ENCODE peak calls at places on chromosomes 5 and 9, in ten cellular contexts. One of them, this sample, is unnamed.

GRCh38 chr9:37034320-37034937 is 361 bp upstream of the PAX5 start:
- DNase-seq in left colon: peak
- DNase-seq in D341Med: no peak
- DNase-seq in T1000: peak
- DNase-seq in activated CD4-positive, alpha-beta T cell treated with anti-CD3 and anti-CD28 coated beads, Interleukin-2, amount 50 U/mL, for 24 hours: no peak
- DNase-seq in activated T-helper 2 cell treated with anti-CD3 and anti-CD28 coated beads, Interferon-gamma antibody, Interleukin-2, Interleukin-4, amounts not matched to agents 10 μg/mL and 5 μg/mL and 100 μg/mL, durations not matched to agents 14 hours and 24 hours and 36 hours: no peak
- DNase-seq in stimulated activated naive CD8-positive, alpha-beta T cell treated with anti-CD3 and anti-CD28 coated beads, Interleukin-15, amount 100 ng/mL, for 72 hours: peak
- DNase-seq in LNCaP clone FGC: no peak
- DNase-seq in stimulated activated CD8-positive, alpha-beta memory T cell treated with anti-CD3 and anti-CD28 coated beads, Interleukin-2, amount 100 ng/mL, for 1 hour: no peak
- DNase-seq in caudate nucleus: no peak
- DNase-seq in this sample: no peak

GRCh38 chr9:110114086-110114887 is 93.7 kb downstream of the C9orf152 start:
- DNase-seq in left colon: no peak
- DNase-seq in D341Med: no peak
- DNase-seq in T1000: no peak
- DNase-seq in activated CD4-positive, alpha-beta T cell treated with anti-CD3 and anti-CD28 coated beads, Interleukin-2, amount 50 U/mL, for 24 hours: no peak
- DNase-seq in activated T-helper 2 cell treated with anti-CD3 and anti-CD28 coated beads, Interferon-gamma antibody, Interleukin-2, Interleukin-4, amounts not matched to agents 10 μg/mL and 5 μg/mL and 100 μg/mL, durations not matched to agents 14 hours and 24 hours and 36 hours: no peak
- DNase-seq in stimulated activated naive CD8-positive, alpha-beta T cell treated with anti-CD3 and anti-CD28 coated beads, Interleukin-15, amount 100 ng/mL, for 72 hours: no peak
- DNase-seq in LNCaP clone FGC: no peak
- DNase-seq in stimulated activated CD8-positive, alpha-beta memory T cell treated with anti-CD3 and anti-CD28 coated beads, Interleukin-2, amount 100 ng/mL, for 1 hour: no peak
- DNase-seq in caudate nucleus: no peak
- DNase-seq in this sample: no peak

GRCh38 chr9:87567047-87567446 is 69.4 kb downstream of the DAPK1 start:
- DNase-seq in left colon: no peak
- DNase-seq in D341Med: no peak
- DNase-seq in T1000: no peak
- DNase-seq in activated CD4-positive, alpha-beta T cell treated with anti-CD3 and anti-CD28 coated beads, Interleukin-2, amount 50 U/mL, for 24 hours: no peak
- DNase-seq in activated T-helper 2 cell treated with anti-CD3 and anti-CD28 coated beads, Interferon-gamma antibody, Interleukin-2, Interleukin-4, amounts not matched to agents 10 μg/mL and 5 μg/mL and 100 μg/mL, durations not matched to agents 14 hours and 24 hours and 36 hours: no peak
- DNase-seq in stimulated activated naive CD8-positive, alpha-beta T cell treated with anti-CD3 and anti-CD28 coated beads, Interleukin-15, amount 100 ng/mL, for 72 hours: no peak
- DNase-seq in LNCaP clone FGC: no peak
- DNase-seq in stimulated activated CD8-positive, alpha-beta memory T cell treated with anti-CD3 and anti-CD28 coated beads, Interleukin-2, amount 100 ng/mL, for 1 hour: no peak
- DNase-seq in caudate nucleus: no peak
- DNase-seq in this sample: no peak

GRCh38 chr9:99785010-99785590 is 36.6 kb upstream of the NR4A3 start:
- DNase-seq in left colon: no peak
- DNase-seq in D341Med: no peak
- DNase-seq in T1000: no peak
- DNase-seq in activated CD4-positive, alpha-beta T cell treated with anti-CD3 and anti-CD28 coated beads, Interleukin-2, amount 50 U/mL, for 24 hours: no peak
- DNase-seq in activated T-helper 2 cell treated with anti-CD3 and anti-CD28 coated beads, Interferon-gamma antibody, Interleukin-2, Interleukin-4, amounts not matched to agents 10 μg/mL and 5 μg/mL and 100 μg/mL, durations not matched to agents 14 hours and 24 hours and 36 hours: no peak
- DNase-seq in stimulated activated naive CD8-positive, alpha-beta T cell treated with anti-CD3 and anti-CD28 coated beads, Interleukin-15, amount 100 ng/mL, for 72 hours: no peak
- DNase-seq in LNCaP clone FGC: no peak
- DNase-seq in stimulated activated CD8-positive, alpha-beta memory T cell treated with anti-CD3 and anti-CD28 coated beads, Interleukin-2, amount 100 ng/mL, for 1 hour: no peak
- DNase-seq in caudate nucleus: no peak
- DNase-seq in this sample: no peak

GRCh38 chr9:95143591-95144561 is 173.6 kb downstream of the FANCC start:
- DNase-seq in left colon: peak
- DNase-seq in D341Med: no peak
- DNase-seq in T1000: no peak
- DNase-seq in activated CD4-positive, alpha-beta T cell treated with anti-CD3 and anti-CD28 coated beads, Interleukin-2, amount 50 U/mL, for 24 hours: no peak
- DNase-seq in activated T-helper 2 cell treated with anti-CD3 and anti-CD28 coated beads, Interferon-gamma antibody, Interleukin-2, Interleukin-4, amounts not matched to agents 10 μg/mL and 5 μg/mL and 100 μg/mL, durations not matched to agents 14 hours and 24 hours and 36 hours: no peak
- DNase-seq in stimulated activated naive CD8-positive, alpha-beta T cell treated with anti-CD3 and anti-CD28 coated beads, Interleukin-15, amount 100 ng/mL, for 72 hours: no peak
- DNase-seq in LNCaP clone FGC: no peak
- DNase-seq in stimulated activated CD8-positive, alpha-beta memory T cell treated with anti-CD3 and anti-CD28 coated beads, Interleukin-2, amount 100 ng/mL, for 1 hour: no peak
- DNase-seq in caudate nucleus: no peak
- DNase-seq in this sample: no peak

GRCh38 chr9:137436761-137437600 is 4.2 kb downstream of the ENTPD8 start:
- DNase-seq in left colon: peak
- DNase-seq in D341Med: no peak
- DNase-seq in T1000: no peak
- DNase-seq in activated CD4-positive, alpha-beta T cell treated with anti-CD3 and anti-CD28 coated beads, Interleukin-2, amount 50 U/mL, for 24 hours: no peak
- DNase-seq in activated T-helper 2 cell treated with anti-CD3 and anti-CD28 coated beads, Interferon-gamma antibody, Interleukin-2, Interleukin-4, amounts not matched to agents 10 μg/mL and 5 μg/mL and 100 μg/mL, durations not matched to agents 14 hours and 24 hours and 36 hours: no peak
- DNase-seq in stimulated activated naive CD8-positive, alpha-beta T cell treated with anti-CD3 and anti-CD28 coated beads, Interleukin-15, amount 100 ng/mL, for 72 hours: no peak
- DNase-seq in LNCaP clone FGC: no peak
- DNase-seq in stimulated activated CD8-positive, alpha-beta memory T cell treated with anti-CD3 and anti-CD28 coated beads, Interleukin-2, amount 100 ng/mL, for 1 hour: no peak
- DNase-seq in caudate nucleus: no peak
- DNase-seq in this sample: no peak

GRCh38 chr5:150245808-150246207 is 43.8 kb downstream of the CAMK2A start:
- DNase-seq in left colon: no peak
- DNase-seq in D341Med: no peak
- DNase-seq in T1000: no peak
- DNase-seq in activated CD4-positive, alpha-beta T cell treated with anti-CD3 and anti-CD28 coated beads, Interleukin-2, amount 50 U/mL, for 24 hours: no peak
- DNase-seq in activated T-helper 2 cell treated with anti-CD3 and anti-CD28 coated beads, Interferon-gamma antibody, Interleukin-2, Interleukin-4, amounts not matched to agents 10 μg/mL and 5 μg/mL and 100 μg/mL, durations not matched to agents 14 hours and 24 hours and 36 hours: no peak
- DNase-seq in stimulated activated naive CD8-positive, alpha-beta T cell treated with anti-CD3 and anti-CD28 coated beads, Interleukin-15, amount 100 ng/mL, for 72 hours: no peak
- DNase-seq in LNCaP clone FGC: no peak
- DNase-seq in stimulated activated CD8-positive, alpha-beta memory T cell treated with anti-CD3 and anti-CD28 coated beads, Interleukin-2, amount 100 ng/mL, for 1 hour: no peak
- DNase-seq in caudate nucleus: no peak
- DNase-seq in this sample: no peak

GRCh38 chr5:113274836-113275414 is 159.9 kb downstream of the TSSK1B start:
- DNase-seq in left colon: no peak
- DNase-seq in D341Med: no peak
- DNase-seq in T1000: no peak
- DNase-seq in activated CD4-positive, alpha-beta T cell treated with anti-CD3 and anti-CD28 coated beads, Interleukin-2, amount 50 U/mL, for 24 hours: no peak
- DNase-seq in activated T-helper 2 cell treated with anti-CD3 and anti-CD28 coated beads, Interferon-gamma antibody, Interleukin-2, Interleukin-4, amounts not matched to agents 10 μg/mL and 5 μg/mL and 100 μg/mL, durations not matched to agents 14 hours and 24 hours and 36 hours: no peak
- DNase-seq in stimulated activated naive CD8-positive, alpha-beta T cell treated with anti-CD3 and anti-CD28 coated beads, Interleukin-15, amount 100 ng/mL, for 72 hours: no peak
- DNase-seq in LNCaP clone FGC: no peak
- DNase-seq in stimulated activated CD8-positive, alpha-beta memory T cell treated with anti-CD3 and anti-CD28 coated beads, Interleukin-2, amount 100 ng/mL, for 1 hour: no peak
- DNase-seq in caudate nucleus: peak
- DNase-seq in this sample: no peak

GRCh38 chr5:78661044-78661443 is 12.5 kb upstream of the LHFPL2 start:
- DNase-seq in left colon: no peak
- DNase-seq in D341Med: no peak
- DNase-seq in T1000: no peak
- DNase-seq in activated CD4-positive, alpha-beta T cell treated with anti-CD3 and anti-CD28 coated beads, Interleukin-2, amount 50 U/mL, for 24 hours: no peak
- DNase-seq in activated T-helper 2 cell treated with anti-CD3 and anti-CD28 coated beads, Interferon-gamma antibody, Interleukin-2, Interleukin-4, amounts not matched to agents 10 μg/mL and 5 μg/mL and 100 μg/mL, durations not matched to agents 14 hours and 24 hours and 36 hours: no peak
- DNase-seq in stimulated activated naive CD8-positive, alpha-beta T cell treated with anti-CD3 and anti-CD28 coated beads, Interleukin-15, amount 100 ng/mL, for 72 hours: no peak
- DNase-seq in LNCaP clone FGC: no peak
- DNase-seq in stimulated activated CD8-positive, alpha-beta memory T cell treated with anti-CD3 and anti-CD28 coated beads, Interleukin-2, amount 100 ng/mL, for 1 hour: no peak
- DNase-seq in caudate nucleus: no peak
- DNase-seq in this sample: no peak

GRCh38 chr9:18743976-18744375 is 270.0 kb downstream of the ADAMTSL1 start:
- DNase-seq in left colon: no peak
- DNase-seq in D341Med: no peak
- DNase-seq in T1000: no peak
- DNase-seq in activated CD4-positive, alpha-beta T cell treated with anti-CD3 and anti-CD28 coated beads, Interleukin-2, amount 50 U/mL, for 24 hours: no peak
- DNase-seq in activated T-helper 2 cell treated with anti-CD3 and anti-CD28 coated beads, Interferon-gamma antibody, Interleukin-2, Interleukin-4, amounts not matched to agents 10 μg/mL and 5 μg/mL and 100 μg/mL, durations not matched to agents 14 hours and 24 hours and 36 hours: no peak
- DNase-seq in stimulated activated naive CD8-positive, alpha-beta T cell treated with anti-CD3 and anti-CD28 coated beads, Interleukin-15, amount 100 ng/mL, for 72 hours: no peak
- DNase-seq in LNCaP clone FGC: no peak
- DNase-seq in stimulated activated CD8-positive, alpha-beta memory T cell treated with anti-CD3 and anti-CD28 coated beads, Interleukin-2, amount 100 ng/mL, for 1 hour: no peak
- DNase-seq in caudate nucleus: no peak
- DNase-seq in this sample: no peak

GRCh38 chr5:119330367-119331183 is 25.2 kb upstream of the TNFAIP8 start:
- DNase-seq in left colon: no peak
- DNase-seq in D341Med: no peak
- DNase-seq in T1000: no peak
- DNase-seq in activated CD4-positive, alpha-beta T cell treated with anti-CD3 and anti-CD28 coated beads, Interleukin-2, amount 50 U/mL, for 24 hours: peak
- DNase-seq in activated T-helper 2 cell treated with anti-CD3 and anti-CD28 coated beads, Interferon-gamma antibody, Interleukin-2, Interleukin-4, amounts not matched to agents 10 μg/mL and 5 μg/mL and 100 μg/mL, durations not matched to agents 14 hours and 24 hours and 36 hours: peak
- DNase-seq in stimulated activated naive CD8-positive, alpha-beta T cell treated with anti-CD3 and anti-CD28 coated beads, Interleukin-15, amount 100 ng/mL, for 72 hours: peak
- DNase-seq in LNCaP clone FGC: no peak
- DNase-seq in stimulated activated CD8-positive, alpha-beta memory T cell treated with anti-CD3 and anti-CD28 coated beads, Interleukin-2, amount 100 ng/mL, for 1 hour: no peak
- DNase-seq in caudate nucleus: no peak
- DNase-seq in this sample: no peak

GRCh38 chr5:36600847-36601527 is 5.4 kb upstream of the SLC1A3 start:
- DNase-seq in left colon: no peak
- DNase-seq in D341Med: no peak
- DNase-seq in T1000: no peak
- DNase-seq in activated CD4-positive, alpha-beta T cell treated with anti-CD3 and anti-CD28 coated beads, Interleukin-2, amount 50 U/mL, for 24 hours: no peak
- DNase-seq in activated T-helper 2 cell treated with anti-CD3 and anti-CD28 coated beads, Interferon-gamma antibody, Interleukin-2, Interleukin-4, amounts not matched to agents 10 μg/mL and 5 μg/mL and 100 μg/mL, durations not matched to agents 14 hours and 24 hours and 36 hours: no peak
- DNase-seq in stimulated activated naive CD8-positive, alpha-beta T cell treated with anti-CD3 and anti-CD28 coated beads, Interleukin-15, amount 100 ng/mL, for 72 hours: no peak
- DNase-seq in LNCaP clone FGC: no peak
- DNase-seq in stimulated activated CD8-positive, alpha-beta memory T cell treated with anti-CD3 and anti-CD28 coated beads, Interleukin-2, amount 100 ng/mL, for 1 hour: no peak
- DNase-seq in caudate nucleus: no peak
- DNase-seq in this sample: no peak

GRCh38 chr5:1090538-1090937 is 21.3 kb downstream of the SLC12A7 start:
- DNase-seq in left colon: no peak
- DNase-seq in D341Med: no peak
- DNase-seq in T1000: no peak
- DNase-seq in activated CD4-positive, alpha-beta T cell treated with anti-CD3 and anti-CD28 coated beads, Interleukin-2, amount 50 U/mL, for 24 hours: no peak
- DNase-seq in activated T-helper 2 cell treated with anti-CD3 and anti-CD28 coated beads, Interferon-gamma antibody, Interleukin-2, Interleukin-4, amounts not matched to agents 10 μg/mL and 5 μg/mL and 100 μg/mL, durations not matched to agents 14 hours and 24 hours and 36 hours: no peak
- DNase-seq in stimulated activated naive CD8-positive, alpha-beta T cell treated with anti-CD3 and anti-CD28 coated beads, Interleukin-15, amount 100 ng/mL, for 72 hours: no peak
- DNase-seq in LNCaP clone FGC: no peak
- DNase-seq in stimulated activated CD8-positive, alpha-beta memory T cell treated with anti-CD3 and anti-CD28 coated beads, Interleukin-2, amount 100 ng/mL, for 1 hour: no peak
- DNase-seq in caudate nucleus: no peak
- DNase-seq in this sample: no peak

GRCh38 chr5:103402861-103403260 is 144.3 kb downstream of the MACIR start:
- DNase-seq in left colon: no peak
- DNase-seq in D341Med: peak
- DNase-seq in T1000: no peak
- DNase-seq in activated CD4-positive, alpha-beta T cell treated with anti-CD3 and anti-CD28 coated beads, Interleukin-2, amount 50 U/mL, for 24 hours: no peak
- DNase-seq in activated T-helper 2 cell treated with anti-CD3 and anti-CD28 coated beads, Interferon-gamma antibody, Interleukin-2, Interleukin-4, amounts not matched to agents 10 μg/mL and 5 μg/mL and 100 μg/mL, durations not matched to agents 14 hours and 24 hours and 36 hours: no peak
- DNase-seq in stimulated activated naive CD8-positive, alpha-beta T cell treated with anti-CD3 and anti-CD28 coated beads, Interleukin-15, amount 100 ng/mL, for 72 hours: no peak
- DNase-seq in LNCaP clone FGC: no peak
- DNase-seq in stimulated activated CD8-positive, alpha-beta memory T cell treated with anti-CD3 and anti-CD28 coated beads, Interleukin-2, amount 100 ng/mL, for 1 hour: no peak
- DNase-seq in caudate nucleus: no peak
- DNase-seq in this sample: no peak

GRCh38 chr9:71608825-71609452 is 159.4 kb downstream of the CEMIP2 start:
- DNase-seq in left colon: no peak
- DNase-seq in D341Med: no peak
- DNase-seq in T1000: no peak
- DNase-seq in activated CD4-positive, alpha-beta T cell treated with anti-CD3 and anti-CD28 coated beads, Interleukin-2, amount 50 U/mL, for 24 hours: no peak
- DNase-seq in activated T-helper 2 cell treated with anti-CD3 and anti-CD28 coated beads, Interferon-gamma antibody, Interleukin-2, Interleukin-4, amounts not matched to agents 10 μg/mL and 5 μg/mL and 100 μg/mL, durations not matched to agents 14 hours and 24 hours and 36 hours: no peak
- DNase-seq in stimulated activated naive CD8-positive, alpha-beta T cell treated with anti-CD3 and anti-CD28 coated beads, Interleukin-15, amount 100 ng/mL, for 72 hours: no peak
- DNase-seq in LNCaP clone FGC: no peak
- DNase-seq in stimulated activated CD8-positive, alpha-beta memory T cell treated with anti-CD3 and anti-CD28 coated beads, Interleukin-2, amount 100 ng/mL, for 1 hour: no peak
- DNase-seq in caudate nucleus: no peak
- DNase-seq in this sample: no peak

GRCh38 chr9:79257215-79257614 is 314.6 kb upstream of the TLE4 start:
- DNase-seq in left colon: no peak
- DNase-seq in D341Med: peak
- DNase-seq in T1000: no peak
- DNase-seq in activated CD4-positive, alpha-beta T cell treated with anti-CD3 and anti-CD28 coated beads, Interleukin-2, amount 50 U/mL, for 24 hours: no peak
- DNase-seq in activated T-helper 2 cell treated with anti-CD3 and anti-CD28 coated beads, Interferon-gamma antibody, Interleukin-2, Interleukin-4, amounts not matched to agents 10 μg/mL and 5 μg/mL and 100 μg/mL, durations not matched to agents 14 hours and 24 hours and 36 hours: no peak
- DNase-seq in stimulated activated naive CD8-positive, alpha-beta T cell treated with anti-CD3 and anti-CD28 coated beads, Interleukin-15, amount 100 ng/mL, for 72 hours: no peak
- DNase-seq in LNCaP clone FGC: no peak
- DNase-seq in stimulated activated CD8-positive, alpha-beta memory T cell treated with anti-CD3 and anti-CD28 coated beads, Interleukin-2, amount 100 ng/mL, for 1 hour: no peak
- DNase-seq in caudate nucleus: no peak
- DNase-seq in this sample: no peak

GRCh38 chr9:137369911-137370630 is 52.9 kb downstream of the EXD3 start:
- DNase-seq in left colon: peak
- DNase-seq in D341Med: no peak
- DNase-seq in T1000: no peak
- DNase-seq in activated CD4-positive, alpha-beta T cell treated with anti-CD3 and anti-CD28 coated beads, Interleukin-2, amount 50 U/mL, for 24 hours: no peak
- DNase-seq in activated T-helper 2 cell treated with anti-CD3 and anti-CD28 coated beads, Interferon-gamma antibody, Interleukin-2, Interleukin-4, amounts not matched to agents 10 μg/mL and 5 μg/mL and 100 μg/mL, durations not matched to agents 14 hours and 24 hours and 36 hours: no peak
- DNase-seq in stimulated activated naive CD8-positive, alpha-beta T cell treated with anti-CD3 and anti-CD28 coated beads, Interleukin-15, amount 100 ng/mL, for 72 hours: no peak
- DNase-seq in LNCaP clone FGC: no peak
- DNase-seq in stimulated activated CD8-positive, alpha-beta memory T cell treated with anti-CD3 and anti-CD28 coated beads, Interleukin-2, amount 100 ng/mL, for 1 hour: no peak
- DNase-seq in caudate nucleus: no peak
- DNase-seq in this sample: no peak

GRCh38 chr9:126234681-126235349 is 91.8 kb upstream of the MVB12B start:
- DNase-seq in left colon: no peak
- DNase-seq in D341Med: no peak
- DNase-seq in T1000: no peak
- DNase-seq in activated CD4-positive, alpha-beta T cell treated with anti-CD3 and anti-CD28 coated beads, Interleukin-2, amount 50 U/mL, for 24 hours: no peak
- DNase-seq in activated T-helper 2 cell treated with anti-CD3 and anti-CD28 coated beads, Interferon-gamma antibody, Interleukin-2, Interleukin-4, amounts not matched to agents 10 μg/mL and 5 μg/mL and 100 μg/mL, durations not matched to agents 14 hours and 24 hours and 36 hours: no peak
- DNase-seq in stimulated activated naive CD8-positive, alpha-beta T cell treated with anti-CD3 and anti-CD28 coated beads, Interleukin-15, amount 100 ng/mL, for 72 hours: no peak
- DNase-seq in LNCaP clone FGC: no peak
- DNase-seq in stimulated activated CD8-positive, alpha-beta memory T cell treated with anti-CD3 and anti-CD28 coated beads, Interleukin-2, amount 100 ng/mL, for 1 hour: no peak
- DNase-seq in caudate nucleus: no peak
- DNase-seq in this sample: no peak

GRCh38 chr5:32984851-32985250 is 273.7 kb downstream of the NPR3 start:
- DNase-seq in left colon: no peak
- DNase-seq in D341Med: no peak
- DNase-seq in T1000: no peak
- DNase-seq in activated CD4-positive, alpha-beta T cell treated with anti-CD3 and anti-CD28 coated beads, Interleukin-2, amount 50 U/mL, for 24 hours: no peak
- DNase-seq in activated T-helper 2 cell treated with anti-CD3 and anti-CD28 coated beads, Interferon-gamma antibody, Interleukin-2, Interleukin-4, amounts not matched to agents 10 μg/mL and 5 μg/mL and 100 μg/mL, durations not matched to agents 14 hours and 24 hours and 36 hours: no peak
- DNase-seq in stimulated activated naive CD8-positive, alpha-beta T cell treated with anti-CD3 and anti-CD28 coated beads, Interleukin-15, amount 100 ng/mL, for 72 hours: no peak
- DNase-seq in LNCaP clone FGC: no peak
- DNase-seq in stimulated activated CD8-positive, alpha-beta memory T cell treated with anti-CD3 and anti-CD28 coated beads, Interleukin-2, amount 100 ng/mL, for 1 hour: no peak
- DNase-seq in caudate nucleus: no peak
- DNase-seq in this sample: no peak